ENCODE peak calls at places on chromosomes 16 and 17, in five cellular contexts. J is left lung, F is upper lobe of left lung, X is fibroblast of lung, C is hepatocyte. R is an unnamed sample. For H3K27me3, the result is how much of the 10 kb centered on the place peaks cover.

GRCh38 chr16:82079892-82080291 is 44.8 kb downstream of the HSD17B2 start:
- DNase-seq in J (no peak), C (no peak), X (no peak), F (no peak), R (no peak)

GRCh38 chr17:51595965-51596364 is 335.6 kb downstream of the UTP18 start:
- DNase-seq in J (no peak), X (no peak), F (no peak), C (no peak), R (no peak)

GRCh38 chr17:74959826-74960738 is 12.5 kb downstream of the HID1 start:
- DNase-seq in C (no peak), X (peak), J (no peak), F (no peak), R (no peak)

GRCh38 chr16:73956592-73957495 is 339.8 kb upstream of the PSMD7 start:
- DNase-seq in J (no peak), C (peak), F (peak), X (peak), R (peak)

GRCh38 chr17:46865100-46865499 is 13.7 kb downstream of the WNT9B start:
- DNase-seq in X (peak), J (no peak), F (no peak), C (no peak), R (no peak)

GRCh38 chr17:67335245-67335835 is 31.0 kb downstream of the PSMD12 start:
- DNase-seq in C (no peak), X (peak), F (no peak), J (no peak), R (no peak)

GRCh38 chr17:68511254-68511670 is 968 bp upstream of the PRKAR1A start:
- DNase-seq in X (no peak), C (no peak), J (peak), F (no peak), R (no peak)

GRCh38 chr16:53147500-53148065 is 92.8 kb downstream of the CHD9 start:
- DNase-seq in X (no peak), F (no peak), J (no peak), C (no peak), R (no peak)

DNA sequence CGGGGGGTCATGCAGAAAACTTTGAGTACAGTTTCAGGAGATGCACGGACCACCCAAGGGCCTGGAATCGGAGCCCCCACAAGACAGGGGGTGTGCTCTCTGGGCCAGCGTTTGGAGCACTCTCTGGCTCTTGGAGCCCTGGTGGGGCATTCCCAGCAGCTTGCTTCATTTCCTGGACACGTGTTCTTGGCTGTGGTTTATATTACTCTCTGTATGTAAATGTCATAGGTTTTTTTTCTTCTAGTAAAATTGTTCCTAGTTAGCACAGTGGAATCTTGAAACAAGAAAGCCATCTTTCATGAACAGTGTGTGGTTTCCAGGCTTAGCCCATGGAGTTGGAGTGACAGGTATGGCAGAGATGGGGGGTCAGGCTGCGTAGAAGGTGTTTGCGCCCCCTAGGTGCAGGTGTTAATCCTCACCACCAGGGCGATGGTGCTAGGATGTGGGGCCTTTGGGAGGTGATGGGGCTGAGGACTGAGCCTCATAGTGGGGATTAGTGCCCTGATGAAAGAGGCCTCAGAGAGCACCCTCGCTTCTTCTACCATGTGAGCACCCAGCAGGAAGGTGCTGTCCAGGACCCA is 79.8 kb downstream of the JPH3 start:
- DNase-seq in C (no peak), X (peak), J (no peak), F (no peak), R (no peak)
- TF ChIP-seq CTCF in C (no peak), X (peak), J (no peak), F (no peak), R (no peak)

GRCh38 chr17:6640536-6641373 is at the start of the genes KIAA0753 and TXNDC17:
- DNase-seq in F (peak), X (peak), C (peak), J (peak), R (peak)

GRCh38 chr17:6638046-6638908 is 2.2 kb downstream of the KIAA0753 start:
- DNase-seq in X (no peak), F (no peak), C (no peak), J (no peak), R (no peak)

GRCh38 chr17:6639651-6640535 is 618 bp downstream of the KIAA0753 start:
- DNase-seq in C (peak), J (no peak), X (peak), F (peak), R (peak)

GRCh38 chr17:6637458-6637840 is 3.1 kb downstream of the KIAA0753 start:
- DNase-seq in C (no peak), X (no peak), F (no peak), J (no peak), R (no peak)

DNA sequence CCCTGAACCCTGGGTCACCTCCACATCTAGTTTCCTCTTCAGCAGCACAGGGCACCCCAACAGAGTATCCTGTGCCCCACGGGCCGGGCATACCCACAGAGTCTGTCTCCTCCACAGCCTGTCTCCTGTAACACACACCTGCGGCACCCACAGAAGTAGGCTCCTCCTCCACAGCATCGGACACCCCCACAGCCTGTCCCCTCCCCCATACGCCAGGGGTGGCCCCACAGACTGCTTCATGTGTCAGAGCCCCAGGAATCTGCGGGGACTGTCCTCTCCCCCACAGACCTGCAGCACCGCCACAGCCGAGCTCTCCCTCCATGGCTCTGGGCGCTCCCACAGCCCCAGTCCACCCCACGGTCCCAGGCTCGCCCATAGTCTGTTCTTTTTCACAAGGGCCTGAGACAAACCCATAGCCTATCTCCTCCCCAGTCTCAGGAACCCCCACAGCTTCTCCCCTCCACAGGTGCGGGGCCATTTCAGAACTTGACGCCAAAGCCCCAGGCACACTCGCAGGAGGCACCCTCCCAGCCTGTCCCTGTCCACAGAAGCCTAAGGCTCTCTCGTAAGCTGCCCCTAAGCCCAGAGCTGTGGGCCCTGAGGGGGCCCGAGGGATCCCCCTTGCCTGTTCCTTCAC is 1.4 kb downstream of the KIAA0753 start:
- DNase-seq in F (no peak), C (peak), J (no peak), X (no peak), R (peak)
- H3K4me3 ChIP-seq in F (peak), C (peak), J (peak), X (peak), R (peak)

GRCh38 chr17:48330386-48330785 is 99.6 kb downstream of the SKAP1 start:
- DNase-seq in F (no peak), C (no peak), J (no peak), X (no peak), R (no peak)

GRCh38 chr17:48330877-48331276 is 99.1 kb downstream of the SKAP1 start:
- DNase-seq in F (no peak), X (no peak), C (no peak), J (no peak), R (no peak)

GRCh38 chr17:48333034-48333491 is 97.0 kb downstream of the SKAP1 start:
- DNase-seq in F (no peak), C (no peak), X (no peak), J (no peak), R (no peak)

GRCh38 chr17:48326311-48326710 is 103.7 kb downstream of the SKAP1 start:
- DNase-seq in J (no peak), X (no peak), F (no peak), C (no peak), R (no peak)

DNA sequence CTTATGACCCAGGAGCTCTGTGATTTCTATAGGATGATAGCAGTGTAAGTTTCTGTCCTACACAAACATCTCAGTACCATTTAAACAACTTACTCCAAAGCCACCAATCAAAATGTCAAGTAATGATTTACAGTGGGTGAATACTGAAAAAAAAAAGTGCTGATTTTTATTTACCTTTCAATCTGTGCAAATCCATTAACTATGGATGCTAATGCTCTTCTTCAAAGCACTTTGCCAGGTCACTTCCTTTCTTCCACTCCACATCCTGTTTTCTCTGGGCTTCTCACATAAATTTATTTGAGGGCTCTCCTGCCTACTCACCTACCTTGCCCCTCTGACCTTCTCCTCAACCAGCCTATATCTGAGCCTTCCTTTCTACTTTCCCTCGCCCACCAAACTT is 101.6 kb downstream of the SKAP1 start:
- DNase-seq in F (no peak), J (no peak), C (no peak), X (no peak), R (no peak)
- H3K27me3 ChIP-seq in F (under half), J (half or more), C (under half), X (under half), R (under half)

DNA sequence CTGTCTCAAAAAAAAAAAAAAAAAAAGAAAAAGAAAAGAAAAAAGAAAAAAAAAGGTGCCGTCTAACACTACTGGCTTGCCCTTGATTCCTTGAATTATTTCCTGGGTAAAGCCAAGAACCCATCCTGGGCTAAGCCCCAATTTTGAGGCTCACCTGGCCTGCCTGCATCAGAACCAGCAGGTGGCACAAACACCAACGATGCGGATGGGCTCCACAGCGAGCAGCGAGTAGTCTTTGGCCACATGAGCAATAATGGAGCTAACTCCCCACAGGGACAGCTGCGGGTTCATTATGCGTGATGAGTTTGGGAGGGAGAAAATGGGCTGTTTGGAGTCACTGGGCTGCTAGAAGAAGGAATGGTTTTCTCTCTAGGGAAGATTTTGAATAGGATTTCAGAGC is 91.1 kb downstream of the ASIC2 start:
- DNase-seq in C (no peak), X (no peak), J (no peak), F (no peak), R (no peak)
- TF ChIP-seq CTCF in C (no peak), X (no peak), J (no peak), F (no peak), R (no peak)

DNA sequence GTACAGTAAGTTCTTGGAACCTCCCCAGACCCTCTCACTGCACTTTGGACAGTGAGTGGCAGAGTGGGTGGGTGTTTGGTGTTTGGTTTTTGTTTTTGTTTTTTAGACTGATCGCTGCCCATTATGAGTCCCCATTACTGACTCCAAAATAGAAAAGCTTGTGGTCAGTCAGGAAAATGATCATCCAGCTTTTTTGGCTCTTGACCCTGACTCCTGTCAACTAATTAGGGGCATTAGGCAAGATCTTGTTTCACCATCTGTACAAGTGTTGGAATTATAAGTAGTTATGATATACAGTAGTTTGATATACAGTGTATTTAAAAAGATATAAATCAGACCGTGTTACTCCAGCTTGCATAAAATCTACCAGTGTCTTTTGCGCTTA is 6.3 kb downstream of the LYRM1 start:
- DNase-seq in C (no peak), F (no peak), J (no peak), X (no peak), R (no peak)
- H3K4me3 ChIP-seq in C (no peak), F (no peak), J (no peak), X (peak), R (no peak)

GRCh38 chr17:44417553-44417952 is 28.1 kb upstream of the ITGA2B start:
- DNase-seq in X (peak), F (no peak), C (no peak), J (no peak), R (peak)
- H3K27me3 ChIP-seq in X (under half), F (under half), C (under half), J (under half), R (under half)

R was measured in adrenal gland.